ENCODE peak calls at places on chromosomes 2 and 18, in five cellular contexts. F is PC-3, V is IMR-90, S is epithelial cell of esophagus, B is astrocyte of the cerebellum. A is an unnamed sample.

GRCh38 chr2:232913903-232914302 is 43.8 kb downstream of the SNORC start:
- DNase-seq in V (no peak), F (no peak), B (no peak), S (no peak), A (no peak)

GRCh38 chr2:11899264-11899818 is 152.9 kb downstream of the LPIN1 start:
- DNase-seq in S (peak; percentile 83), F (peak; percentile 58), B (peak; percentile 35), V (peak; percentile 63), A (no peak)

GRCh38 chr2:15746354-15747171 is 154.9 kb downstream of the DDX1 start:
- DNase-seq in S (no peak), B (no peak), F (no peak), V (no peak), A (no peak)

GRCh38 chr2:190714958-190715357 is 66.1 kb downstream of the NAB1 start:
- DNase-seq in V (peak; percentile 36), F (peak; percentile 31), S (peak; percentile 59), B (no peak), A (no peak)

GRCh38 chr2:2097549-2097948 is 233.5 kb downstream of the MYT1L start:
- DNase-seq in S (no peak), B (no peak), F (no peak), V (no peak), A (no peak)

GRCh38 chr2:69211111-69211510 is 175.9 kb downstream of the GFPT1 start:
- DNase-seq in V (no peak), F (no peak), S (no peak), B (no peak), A (no peak)

GRCh38 chr18:55088561-55088960 is 129.3 kb upstream of the CCDC68 start:
- DNase-seq in V (no peak), S (no peak), B (no peak), F (no peak), A (no peak)

GRCh38 chr2:120257522-120257921 is 4.9 kb downstream of the RALB start:
- DNase-seq in S (no peak), F (peak; percentile 21), B (no peak), V (no peak), A (no peak)

GRCh38 chr2:45190481-45190880 is 181.2 kb upstream of the SIX2 start:
- DNase-seq in S (no peak), F (peak; percentile 56), B (peak; percentile 44), V (peak; percentile 69), A (no peak)

GRCh38 chr2:162072181-162072702 is 1.8 kb downstream of the DPP4 start:
- DNase-seq in V (peak; percentile 90), F (peak; percentile 70), S (peak; percentile 30), B (no peak), A (peak; percentile 38)
- H3K4me3 ChIP-seq in V (peak overlapping the region; percentile 15), F (peak overlapping the region; percentile 90), S (no peak overlapping the region), B (no peak overlapping the region), A (no peak overlapping the region)

GRCh38 chr2:184566716-184567115 is 31.6 kb upstream of the ZNF804A start:
- DNase-seq in B (no peak), V (no peak), F (no peak), S (peak; percentile 73), A (no peak)
- H3K4me3 ChIP-seq in B (no peak overlapping the region), V (no peak overlapping the region), F (no peak overlapping the region), S (no peak overlapping the region), A (no peak overlapping the region)

DNA sequence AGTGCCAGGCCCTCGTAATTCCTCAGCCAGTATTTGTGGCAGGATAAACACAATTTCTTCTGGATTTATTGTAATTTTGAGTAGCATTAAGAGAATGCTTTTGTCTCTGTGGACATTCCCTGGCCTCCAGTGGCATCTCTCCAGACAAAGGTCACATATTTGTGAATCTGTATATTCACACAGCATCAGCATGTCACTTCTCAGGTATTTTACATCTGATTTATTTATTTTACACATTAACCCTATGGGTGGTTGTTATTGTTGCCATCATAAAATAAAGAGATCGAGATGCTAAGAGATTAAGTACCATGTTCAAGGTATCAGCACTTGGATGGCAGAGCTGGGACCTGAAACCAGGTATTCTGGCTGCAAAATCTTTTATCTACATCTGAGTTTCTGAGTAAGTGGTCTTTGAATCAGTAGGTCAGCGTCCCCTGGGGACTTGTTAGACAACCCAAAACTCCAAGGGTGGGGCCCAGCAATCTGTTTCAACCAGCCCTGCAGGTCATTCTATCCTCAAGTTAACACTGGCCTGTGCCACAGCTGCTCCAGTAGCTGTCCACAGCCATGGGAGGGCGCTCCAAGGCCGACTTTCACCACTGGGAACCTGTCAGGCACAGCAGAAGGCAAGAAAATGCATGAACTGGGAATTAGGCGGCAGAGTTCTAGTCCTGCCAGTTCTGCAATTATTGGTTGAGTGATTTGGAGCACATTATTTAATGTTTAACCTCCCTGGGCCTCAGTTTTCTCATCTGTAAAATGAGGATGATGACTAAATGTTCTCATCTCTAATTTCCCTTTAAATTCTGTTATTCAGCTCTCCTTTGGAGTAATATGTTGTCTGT is 17.6 kb upstream of the MRPL33 start:
- DNase-seq in S (peak; percentile 87), F (peak; percentile 89), V (peak; percentile 80), B (peak; percentile 66), A (no peak)
- H3K4me3 ChIP-seq in S (peak overlapping the region; percentile 32), F (no peak overlapping the region), V (no peak overlapping the region), B (no peak overlapping the region), A (no peak overlapping the region)

DNA sequence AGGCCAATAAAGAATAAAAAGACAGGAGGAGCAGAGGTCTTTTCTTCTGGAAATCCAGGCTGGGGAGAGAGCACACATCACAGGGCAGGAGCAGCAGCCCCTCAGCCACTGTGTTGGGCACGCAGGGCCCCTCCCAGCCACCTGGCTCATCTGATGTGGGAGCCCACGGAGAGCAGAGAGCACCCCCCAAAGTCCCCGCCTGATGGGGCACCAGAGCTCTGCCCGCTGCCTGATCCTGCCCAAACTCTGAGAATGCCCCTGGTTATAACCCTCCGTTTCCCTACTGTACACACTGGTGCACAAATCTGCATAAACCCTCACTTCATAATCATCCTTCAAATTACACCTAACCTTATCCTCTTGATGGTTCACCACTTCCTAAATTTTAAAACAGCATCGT is 111.3 kb downstream of the HDAC4 start:
- DNase-seq in F (no peak), V (no peak), B (no peak), S (no peak), A (no peak)
- H3K4me3 ChIP-seq in F (no peak overlapping the region), V (no peak overlapping the region), B (no peak overlapping the region), S (no peak overlapping the region), A (no peak overlapping the region)

DNA sequence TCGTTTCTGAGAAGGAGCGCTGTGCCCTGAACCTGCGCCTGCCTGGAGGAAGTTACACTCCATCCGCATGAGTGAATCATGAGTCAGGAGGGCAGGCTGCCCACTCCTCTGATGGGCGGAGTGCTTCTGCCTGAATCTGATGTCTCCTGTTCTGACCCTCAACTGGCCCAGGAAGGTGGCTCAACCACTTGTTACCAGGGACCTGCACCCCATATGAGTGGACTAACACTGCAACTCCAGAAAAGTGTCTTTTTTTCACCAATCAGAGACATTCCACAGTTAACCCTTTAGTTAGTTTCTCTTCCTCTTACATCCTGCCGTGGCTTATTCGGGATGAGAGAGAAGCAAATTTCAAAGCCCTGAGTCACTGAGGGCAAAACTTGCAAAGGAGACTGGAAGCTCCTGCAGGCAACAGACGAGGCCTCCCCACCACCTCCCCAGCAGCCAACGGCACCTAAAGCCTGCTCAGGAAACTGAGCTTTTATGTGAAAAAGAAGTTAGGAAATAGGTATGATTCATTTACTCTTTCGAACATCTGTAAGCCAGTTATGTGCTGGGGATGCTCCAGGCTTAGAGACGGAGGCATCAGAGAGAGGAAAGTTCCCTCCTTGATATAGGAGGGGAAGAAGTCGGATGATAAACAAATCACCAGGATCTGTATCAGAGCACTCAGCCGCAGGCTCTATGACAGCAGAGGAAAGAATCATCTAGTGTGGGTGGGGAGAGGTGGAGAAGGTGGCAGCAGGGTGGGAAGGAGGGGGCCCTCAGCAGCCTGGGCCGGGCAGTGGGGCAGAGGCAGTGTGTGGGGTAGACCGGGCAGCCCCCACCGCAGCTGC is 31.0 kb downstream of the MBP start:
- DNase-seq in F (peak; percentile 95), V (peak; percentile 97), B (peak; percentile 86), S (peak; percentile 98), A (peak; percentile 87)
- H3K4me3 ChIP-seq in F (peak overlapping the region; percentile 46), V (peak overlapping the region; percentile 3), B (no peak overlapping the region), S (peak overlapping the region; percentile 13), A (no peak overlapping the region)